ENCODE peak calls at places on chromosome 14, in nine cellular contexts. F is A549, P is stomach, D is HepG2, L is upper lobe of left lung, Q is tibial nerve, M is transverse colon, T is ovary, K is K562. V is an unnamed sample.
A peak's percentile ranks its signal among the peaks of the same experiment; 100 is the strongest.

GRCh38 chr14:103597623-103598372 is 31.2 kb upstream of the KLC1 start:
- DNase-seq in F (no peak), P (no peak), D (no peak), L (no peak), Q (no peak), M (no peak), T (no peak), K (peak; percentile 51), V (no peak)

GRCh38 chr14:98189521-98189920 is 1082.5 kb downstream of the BCL11B start:
- DNase-seq in F (no peak), P (no peak), D (no peak), L (no peak), Q (no peak), M (no peak), T (no peak), K (no peak), V (no peak)

GRCh38 chr14:73717998-73718741 is 4.0 kb upstream of the PNMA1 start:
- DNase-seq in F (no peak), P (no peak), D (no peak), L (peak; percentile 55), Q (no peak), M (peak; percentile 48), T (peak; percentile 76), K (no peak), V (peak; percentile 92)

GRCh38 chr14:39264057-39264456 is 30.3 kb downstream of the MIA2 start:
- DNase-seq in F (no peak), P (no peak), D (no peak), L (no peak), Q (no peak), M (no peak), T (no peak), K (no peak), V (no peak)

GRCh38 chr14:96586056-96586455 is 83.9 kb downstream of the PAPOLA start:
- DNase-seq in F (no peak), P (no peak), D (no peak), L (no peak), Q (no peak), M (no peak), T (no peak), K (no peak), V (no peak)

GRCh38 chr14:81436296-81437138 is 36.4 kb upstream of the STON2 start:
- DNase-seq in F (peak; percentile 58), P (peak; percentile 83), D (peak; percentile 54), L (peak; percentile 96), Q (peak; percentile 60), M (peak; percentile 79), T (peak; percentile 80), K (peak; percentile 94), V (peak; percentile 87)

GRCh38 chr14:105066285-105067071 is 1.2 kb upstream of the GPR132 start:
- DNase-seq in F (no peak), P (no peak), D (no peak), L (peak; percentile 73), Q (no peak), M (no peak), T (no peak), K (no peak), V (no peak)

GRCh38 chr14:39369029-39369428 is 63.2 kb downstream of the FBXO33 start:
- DNase-seq in F (no peak), P (no peak), D (no peak), L (no peak), Q (no peak), M (no peak), T (no peak), K (no peak), V (no peak)

GRCh38 chr14:76829016-76829365 is 2.8 kb downstream of the LRRC74A start:
- DNase-seq in F (no peak), P (no peak), D (no peak), L (no peak), Q (peak; percentile 34), M (no peak), T (no peak), K (no peak), V (no peak)

GRCh38 chr14:66596241-66596985 is 88.5 kb downstream of the GPHN start:
- DNase-seq in F (no peak), P (no peak), D (no peak), L (peak; percentile 64), Q (no peak), M (no peak), T (no peak), K (no peak), V (peak; percentile 36)

GRCh38 chr14:22811752-22812151 is 3.5 kb downstream of the SLC7A7 start:
- DNase-seq in F (no peak), P (no peak), D (no peak), L (no peak), Q (no peak), M (no peak), T (no peak), K (no peak), V (no peak)
- TF ChIP-seq EP300 in F (no peak), P (no peak), D (no peak), L (no peak), Q (no peak), M (no peak), T (no peak), K (no peak), V (no peak)

GRCh38 chr14:48805315-48805714 is 780.9 kb downstream of the RPS29 start:
- DNase-seq in F (no peak), P (no peak), D (peak; percentile 15), L (no peak), Q (no peak), M (no peak), T (no peak), K (no peak), V (no peak)
- TF ChIP-seq EP300 in F (no peak), P (no peak), D (no peak), L (no peak), Q (no peak), M (no peak), T (no peak), K (no peak), V (no peak)

GRCh38 chr14:101072070-101072469 is 168.5 kb upstream of the RTL1 start:
- DNase-seq in F (no peak), P (no peak), D (no peak), L (no peak), Q (no peak), M (no peak), T (no peak), K (no peak), V (peak; percentile 24)
- TF ChIP-seq EP300 in F (no peak), P (no peak), D (no peak), L (no peak), Q (no peak), M (no peak), T (no peak), K (no peak), V (no peak)

GRCh38 chr14:24249230-24250021 is 7.0 kb upstream of the TINF2 start:
- DNase-seq in F (no peak), P (no peak), D (no peak), L (no peak), Q (no peak), M (peak; percentile 3), T (no peak), K (no peak), V (peak; percentile 33)
- TF ChIP-seq EP300 in F (no peak), P (no peak), D (no peak), L (no peak), Q (no peak), M (no peak), T (no peak), K (no peak), V (no peak)

GRCh38 chr14:29814153-29815057 is 113.2 kb downstream of the PRKD1 start:
- DNase-seq in F (no peak), P (peak; percentile 79), D (no peak), L (no peak), Q (peak; percentile 10), M (peak; percentile 10), T (peak; percentile 51), K (no peak), V (peak; percentile 80)
- TF ChIP-seq EP300 in F (no peak), P (no peak), D (no peak), L (no peak), Q (no peak), M (no peak), T (no peak), K (no peak), V (no peak)

GRCh38 chr14:90576581-90576980 is 179.8 kb downstream of the CALM1 start:
- DNase-seq in F (no peak), P (no peak), D (no peak), L (no peak), Q (no peak), M (no peak), T (no peak), K (no peak), V (peak; percentile 14)

GRCh38 chr14:90575336-90575735 is 178.5 kb downstream of the CALM1 start:
- DNase-seq in F (no peak), P (no peak), D (no peak), L (no peak), Q (no peak), M (no peak), T (no peak), K (no peak), V (no peak)

GRCh38 chr14:90575781-90576180 is 179.0 kb downstream of the CALM1 start:
- DNase-seq in F (no peak), P (no peak), D (no peak), L (no peak), Q (no peak), M (no peak), T (no peak), K (no peak), V (no peak)

GRCh38 chr14:90573385-90574105 is 176.7 kb downstream of the CALM1 start:
- DNase-seq in F (no peak), P (no peak), D (no peak), L (peak; percentile 52), Q (no peak), M (no peak), T (peak; percentile 42), K (peak; percentile 81), V (no peak)

GRCh38 chr14:90574640-90575131 is 177.9 kb downstream of the CALM1 start:
- DNase-seq in F (no peak), P (no peak), D (no peak), L (peak; percentile 54), Q (no peak), M (no peak), T (no peak), K (no peak), V (no peak)
- TF ChIP-seq EP300 in F (no peak), P (no peak), D (no peak), L (no peak), Q (no peak), M (no peak), T (no peak), K (no peak), V (no peak)

DNA sequence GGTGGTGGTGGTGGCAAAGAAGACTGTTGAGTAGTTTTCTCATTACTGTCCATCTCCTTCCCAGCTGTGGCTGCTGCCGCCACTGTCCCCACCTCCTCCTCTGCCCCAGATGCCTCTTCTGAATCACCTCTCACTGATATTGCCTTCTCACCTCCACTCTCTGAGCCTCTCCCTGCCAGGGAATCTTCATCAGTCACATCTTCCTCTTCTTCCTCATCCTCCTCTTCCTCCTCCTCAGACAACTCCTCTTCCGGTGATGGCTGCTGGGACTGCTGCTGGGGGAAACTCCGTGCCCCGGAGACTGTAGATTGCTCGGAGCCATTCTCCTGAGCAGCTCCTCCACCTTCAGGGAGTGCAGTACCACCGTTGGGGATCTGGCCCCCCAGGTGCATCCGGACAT is 2.9 kb downstream of the SALL2 start:
- DNase-seq in F (no peak), P (no peak), D (no peak), L (no peak), Q (no peak), M (no peak), T (no peak), K (no peak), V (no peak)
- TF ChIP-seq EP300 in F (no peak), P (no peak), D (no peak), L (no peak), Q (no peak), M (no peak), T (no peak), K (no peak), V (no peak)

V was measured in sigmoid colon.